ENCODE peak calls at places on chromosome 11, in five cellular contexts. K is transverse colon, W is small intestine, S is mesendoderm, E is left ventricle myocardium inferior. G is an unnamed sample. For H3K4me1, the result is how much of the 10 kb centered on the place peaks cover.

GRCh38 chr11:62012451-62013265 is 45.2 kb upstream of the FTH1 start:
- DNase-seq in S (no peak), K (no peak), E (no peak), W (peak), G (no peak)

GRCh38 chr11:76629133-76629852 is 41.3 kb downstream of the LRRC32 start:
- DNase-seq in S (no peak), E (peak), W (no peak), K (peak), G (no peak)

GRCh38 chr11:15769203-15769602 is 587.1 kb downstream of the SOX6 start:
- DNase-seq in K (peak), S (no peak), W (peak), E (no peak), G (no peak)

GRCh38 chr11:128830836-128831780 is 36.0 kb downstream of the KCNJ1 start:
- DNase-seq in S (peak), K (peak), W (peak), E (peak), G (peak)

GRCh38 chr11:58055806-58056401 is 25.2 kb downstream of the OR6Q1 start:
- DNase-seq in E (no peak), W (no peak), K (no peak), S (no peak), G (no peak)

GRCh38 chr11:73252577-73253191 is 19.5 kb upstream of the P2RY6 start:
- DNase-seq in W (no peak), K (no peak), E (no peak), S (peak), G (no peak)

GRCh38 chr11:61616443-61616842 is 35.6 kb upstream of the SYT7 start:
- DNase-seq in E (no peak), S (no peak), K (no peak), W (no peak), G (no peak)

GRCh38 chr11:8613036-8613435 is 19.0 kb upstream of the STK33 start:
- DNase-seq in E (no peak), K (no peak), W (no peak), S (no peak), G (no peak)

GRCh38 chr11:120793150-120793549 is 230.8 kb upstream of the TBCEL start:
- DNase-seq in E (no peak), W (no peak), K (no peak), S (no peak), G (no peak)

GRCh38 chr11:123587044-123587443 is 67.4 kb downstream of the SCN3B start:
- DNase-seq in W (peak), K (no peak), S (no peak), E (no peak), G (no peak)

GRCh38 chr11:15493066-15493465 is 378.3 kb downstream of the INSC start:
- DNase-seq in E (no peak), K (no peak), W (peak), S (peak), G (no peak)

GRCh38 chr11:88246680-88247079 is 71.4 kb upstream of the RAB38 start:
- DNase-seq in K (no peak), W (no peak), S (no peak), E (no peak), G (peak)

GRCh38 chr11:69010964-69011623 is 2.0 kb downstream of the MRGPRF start:
- DNase-seq in K (peak), S (peak), W (peak), E (peak), G (peak)

GRCh38 chr11:19924321-19925115 is 211.9 kb downstream of the NAV2 start:
- DNase-seq in W (no peak), K (no peak), E (no peak), S (no peak), G (no peak)

GRCh38 chr11:83156996-83157754 is at the start of gene PCF11:
- DNase-seq in E (peak), S (no peak), K (no peak), W (no peak), G (peak)

GRCh38 chr11:113603277-113604059 is 102.6 kb downstream of the TMPRSS5 start:
- DNase-seq in E (peak), W (no peak), S (no peak), K (no peak), G (no peak)

GRCh38 chr11:75242722-75243600 is 2.4 kb downstream of the TPBGL start:
- DNase-seq in W (no peak), K (no peak), S (no peak), E (no peak), G (peak)

GRCh38 chr11:67271548-67272284 is 5.4 kb downstream of the GRK2 start:
- DNase-seq in K (peak), E (no peak), W (peak), S (no peak), G (no peak)

GRCh38 chr11:111602865-111603632 is 800 bp downstream of the SIK2 start:
- DNase-seq in E (no peak), S (peak), K (peak), W (peak), G (peak)

GRCh38 chr11:68213135-68213515 is at the start of gene KMT5B:
- DNase-seq in E (peak), K (peak), S (no peak), W (no peak), G (peak)

GRCh38 chr11:111612211-111612610 is 10.0 kb downstream of the SIK2 start:
- DNase-seq in S (no peak), W (no peak), K (no peak), E (no peak), G (no peak)

GRCh38 chr11:118537409-118537980 is 6.5 kb downstream of the TMEM25 start:
- DNase-seq in S (no peak), W (no peak), K (no peak), E (no peak), G (no peak)

DNA sequence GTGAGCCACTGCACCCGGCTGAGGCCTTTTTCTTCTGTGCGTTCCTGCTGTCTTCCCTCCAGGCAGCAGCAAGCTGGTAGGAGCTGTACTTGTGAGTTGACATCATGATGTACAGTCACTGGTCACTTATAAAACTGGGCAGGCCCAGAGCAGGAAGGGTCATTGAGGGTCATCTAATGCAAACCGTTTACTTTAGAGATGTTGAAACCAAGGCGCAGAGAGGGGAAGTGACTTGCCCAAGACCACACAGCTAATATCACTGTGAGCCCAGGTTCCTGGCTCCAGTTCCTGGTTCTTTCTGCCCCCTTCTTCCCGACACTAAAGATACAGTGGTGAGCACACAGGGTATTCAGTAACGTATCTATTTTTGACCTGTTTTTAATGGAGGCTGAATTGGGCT is 27.3 kb downstream of the PTPRJ start:
- DNase-seq in E (no peak), K (no peak), W (no peak), S (no peak), G (no peak)
- H3K4me1 ChIP-seq in E (half or more), K (under half), W (under half), S (under half), G (under half)

DNA sequence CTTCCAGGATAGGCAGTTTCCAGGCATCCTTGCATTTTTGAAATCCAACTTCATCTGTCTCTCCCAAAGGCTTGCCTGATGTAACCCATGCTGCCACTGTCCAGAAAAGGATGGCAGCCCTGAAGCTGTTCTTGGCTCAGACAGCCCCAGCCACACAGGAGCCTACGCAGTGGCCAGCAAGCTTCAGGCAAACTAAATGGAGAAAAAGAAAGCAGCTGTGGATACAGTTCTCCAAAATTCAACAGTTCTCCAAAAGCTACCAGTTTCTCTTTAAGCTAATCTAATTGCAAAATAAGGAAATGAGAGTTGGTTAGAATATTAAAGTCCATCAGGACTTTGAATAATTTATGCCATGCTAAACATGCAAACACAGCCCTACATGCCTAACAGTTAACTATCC is 69.3 kb upstream of the OR5AN1 start:
- DNase-seq in E (no peak), W (no peak), K (no peak), S (no peak), G (no peak)
- H3K4me3 ChIP-seq in E (no peak), W (no peak), K (no peak), S (no peak), G (no peak)

DNA sequence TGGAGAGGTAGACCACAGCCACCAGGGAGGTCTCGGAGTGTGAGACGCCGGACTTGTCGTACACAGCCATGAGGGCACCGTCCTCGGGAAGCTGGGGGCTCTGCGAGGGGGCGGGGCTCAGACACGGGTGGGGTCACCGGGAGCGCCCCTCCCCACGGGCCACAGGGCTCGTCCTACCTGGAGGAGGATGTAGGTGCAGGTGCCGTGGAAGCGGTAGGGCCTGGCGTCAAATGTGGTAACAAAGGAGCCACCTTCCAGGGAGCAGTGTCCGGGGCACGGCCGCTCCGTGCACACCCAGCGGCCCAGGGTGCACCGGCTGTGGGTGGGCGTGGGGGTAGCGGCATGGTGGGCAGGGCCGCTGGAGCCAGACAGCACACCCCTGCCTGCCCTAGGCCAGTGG is 7.5 kb downstream of the MUC6 start:
- DNase-seq in W (no peak), S (no peak), E (no peak), K (no peak), G (no peak)
- H3K4me1 ChIP-seq in W (under half), S (under half), E (under half), K (under half), G (under half)

DNA sequence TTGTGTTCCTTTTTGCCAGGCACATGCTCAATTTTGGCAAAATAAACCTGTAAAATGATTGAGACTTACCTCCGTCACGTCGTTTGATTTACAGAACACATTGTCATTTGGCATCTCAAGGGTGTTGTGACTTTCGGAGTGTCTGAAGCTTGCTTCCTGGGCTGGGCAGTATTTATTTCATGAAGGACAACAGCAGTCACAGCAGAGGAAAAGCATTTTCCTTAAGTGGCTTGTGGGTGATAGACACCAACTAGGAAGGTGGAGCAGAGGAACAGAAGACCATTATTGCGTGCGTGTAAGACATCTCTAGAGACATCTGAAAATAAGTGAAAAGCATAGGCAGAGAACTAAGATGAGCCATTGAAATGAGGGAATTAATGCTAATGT is 80.2 kb downstream of the SLC36A4 start:
- DNase-seq in E (no peak), K (no peak), S (peak), W (no peak), G (no peak)
- H3K4me3 ChIP-seq in E (no peak), K (no peak), S (no peak), W (no peak), G (no peak)

DNA sequence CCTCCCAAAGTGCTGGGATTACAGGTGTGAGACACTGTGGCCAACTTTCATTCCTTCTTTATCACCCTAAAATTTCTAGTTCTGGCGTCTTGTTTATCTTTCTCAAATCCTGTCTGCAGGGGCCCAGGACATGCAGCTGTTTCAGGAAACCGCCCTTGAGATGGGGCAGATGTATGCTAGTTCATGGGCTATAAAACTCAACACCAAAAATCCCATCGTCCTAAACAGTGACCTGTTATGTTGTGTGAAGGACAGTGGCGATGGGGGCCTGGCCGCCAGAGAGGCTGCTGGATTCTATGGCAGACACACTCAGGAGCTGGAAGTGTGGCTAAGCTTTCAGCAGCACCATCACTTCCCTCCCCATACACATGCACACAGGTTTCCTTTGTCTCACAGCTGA is 36.6 kb downstream of the MARK2 start:
- DNase-seq in K (no peak), S (no peak), E (no peak), W (no peak), G (no peak)
- H3K4me1 ChIP-seq in K (under half), S (under half), E (half or more), W (under half), G (under half)

GRCh38 chr11:116331381-116331780 is 441.4 kb downstream of the BUD13 start:
- DNase-seq in S (no peak), E (no peak), W (no peak), K (no peak), G (no peak)
- H3K4me3 ChIP-seq in S (no peak), E (no peak), W (no peak), K (no peak), G (no peak)

G was measured in testis.